ENCODE peak calls at places on chromosomes 16 and 17, in four cellular contexts. O is mesenchymal stem cell, K is SK-N-SH, S is H9. E is an unnamed sample. For H3K4me1 and H3K9me3, the result is how much of the 10 kb centered on the place peaks cover.

GRCh38 chr17:41813699-41814124 is 908 bp downstream of the FKBP10 start:
- DNase-seq in S (no peak), K (peak), O (peak), E (peak)

GRCh38 chr17:606501-607243 is 108.0 kb downstream of the VPS53 start:
- DNase-seq in S (no peak), K (no peak), O (peak), E (peak)

GRCh38 chr17:76439314-76439928 is 13.5 kb downstream of the UBE2O start:
- DNase-seq in S (no peak), K (no peak), O (no peak), E (no peak)

GRCh38 chr17:17509601-17510425 is 13.6 kb upstream of the RASD1 start:
- DNase-seq in O (no peak), S (no peak), K (no peak), E (no peak)

GRCh38 chr17:3801792-3802191 is 804 bp upstream of the ITGAE start:
- DNase-seq in K (no peak), O (no peak), S (no peak), E (no peak)

GRCh38 chr17:1087381-1088241 is 90.7 kb downstream of the TIMM22 start:
- DNase-seq in K (peak), O (no peak), S (peak), E (peak)

GRCh38 chr16:11296351-11296705 is 15.2 kb upstream of the PRM1 start:
- DNase-seq in K (no peak), O (no peak), S (no peak), E (no peak)

GRCh38 chr16:25020112-25020591 is 5.0 kb upstream of the ARHGAP17 start:
- DNase-seq in O (no peak), S (no peak), K (no peak), E (no peak)

GRCh38 chr16:4915226-4915761 is 21.7 kb downstream of the PPL start:
- DNase-seq in S (no peak), O (peak), K (no peak), E (peak)

GRCh38 chr16:63983401-63983800 is 1138.5 kb downstream of the CDH11 start:
- DNase-seq in O (no peak), K (no peak), S (no peak), E (no peak)

GRCh38 chr16:71426880-71427615 is 14.8 kb downstream of the TLE7 start:
- DNase-seq in O (no peak), S (no peak), K (no peak), E (no peak)

GRCh38 chr16:30615358-30616076 is 5.3 kb upstream of the ZNF689 start:
- DNase-seq in K (peak), O (peak), S (peak), E (peak)

GRCh38 chr16:35510701-35511100 is 2051.3 kb downstream of the TP53TG3F start:
- DNase-seq in O (no peak), K (no peak), S (no peak), E (no peak)

GRCh38 chr16:75385507-75386152 is 47.7 kb downstream of the CFDP1 start:
- DNase-seq in O (peak), S (no peak), K (peak), E (peak)

GRCh38 chr17:39899215-39899614 is 19.2 kb downstream of the GSDMB start:
- DNase-seq in O (no peak), K (no peak), S (no peak), E (no peak)

GRCh38 chr16:58670946-58671583 is 13.5 kb downstream of the SLC38A7 start:
- DNase-seq in K (no peak), O (no peak), S (no peak), E (no peak)

GRCh38 chr16:58614212-58614611 is 15.4 kb downstream of the CNOT1 start:
- DNase-seq in S (no peak), K (no peak), O (peak), E (peak)

GRCh38 chr16:17475104-17475503 is 4.3 kb upstream of the XYLT1 start:
- DNase-seq in K (no peak), S (no peak), O (no peak), E (no peak)

GRCh38 chr16:72434159-72434558 is 262.2 kb upstream of the PMFBP1 start:
- DNase-seq in S (no peak), O (peak), K (no peak), E (peak)

GRCh38 chr16:79843631-79844043 is 243.1 kb upstream of the MAF start:
- DNase-seq in O (no peak), K (no peak), S (no peak), E (no peak)

GRCh38 chr16:48194828-48195566 is 39.2 kb upstream of the ABCC12 start:
- DNase-seq in K (no peak), S (no peak), O (peak), E (peak)

GRCh38 chr16:86911311-86911999 is 333.1 kb downstream of the FOXL1 start:
- DNase-seq in O (no peak), S (no peak), K (no peak), E (no peak)

GRCh38 chr17:42459256-42459982 is 741 bp downstream of the ATP6V0A1 start:
- DNase-seq in K (peak), S (peak), O (peak), E (peak)

GRCh38 chr17:2025622-2026309 is 632 bp upstream of the RTN4RL1 start:
- DNase-seq in S (peak), O (peak), K (peak), E (peak)

GRCh38 chr16:8590161-8590688 is at the start of gene TMEM114:
- DNase-seq in K (peak), S (peak), O (no peak), E (no peak)

GRCh38 chr17:67378444-67379250 is 1.6 kb downstream of the PITPNC1 start:
- DNase-seq in S (peak), K (peak), O (peak), E (peak)

GRCh38 chr17:44767493-44767892 is 8.7 kb downstream of the ADAM11 start:
- DNase-seq in K (no peak), O (no peak), S (peak), E (no peak)

GRCh38 chr17:13222931-13223330 is 205.1 kb upstream of the ELAC2 start:
- DNase-seq in K (no peak), S (no peak), O (no peak), E (no peak)

GRCh38 chr16:85227262-85227923 is 115.1 kb upstream of the CIBAR2 start:
- DNase-seq in O (peak), S (no peak), K (no peak), E (peak)

GRCh38 chr17:27581016-27581415 is 50.0 kb upstream of the LGALS9 start:
- DNase-seq in O (no peak), K (no peak), S (no peak), E (no peak)

GRCh38 chr17:73163043-73163442 is 1.8 kb upstream of the SSTR2 start:
- DNase-seq in O (no peak), K (no peak), S (no peak), E (no peak)

GRCh38 chr17:59330314-59330942 is 1.0 kb upstream of the YPEL2 start:
- DNase-seq in K (no peak), O (peak), S (peak), E (peak)

GRCh38 chr17:16911141-16911937 is 60.6 kb downstream of the TNFRSF13B start:
- DNase-seq in S (peak), O (no peak), K (no peak), E (no peak)

GRCh38 chr17:78418627-78419026 is 40.2 kb downstream of the PGS1 start:
- DNase-seq in O (no peak), S (no peak), K (peak), E (no peak)

GRCh38 chr17:32878211-32878610 is 1.3 kb upstream of the MYO1D start:
- DNase-seq in S (no peak), O (no peak), K (no peak), E (peak)

GRCh38 chr17:16027708-16028584 is 28.3 kb downstream of the TTC19 start:
- DNase-seq in S (no peak), K (no peak), O (peak), E (peak)

GRCh38 chr16:69187387-69187890 is 475 bp downstream of the SNTB2 start:
- DNase-seq in O (no peak), S (peak), K (peak), E (peak)

GRCh38 chr17:57480438-57481196 is 224.3 kb downstream of the MSI2 start:
- DNase-seq in K (peak), O (peak), S (no peak), E (peak)

GRCh38 chr17:73304971-73305786 is 6.6 kb downstream of the CDC42EP4 start:
- DNase-seq in K (no peak), S (peak), O (peak), E (peak)

GRCh38 chr16:20915733-20916132 is 15.2 kb downstream of the LYRM1 start:
- DNase-seq in S (no peak), K (no peak), O (no peak), E (no peak)

GRCh38 chr16:20910781-20911321 is 10.3 kb downstream of the LYRM1 start:
- DNase-seq in O (peak), K (no peak), S (no peak), E (peak)

GRCh38 chr16:20916289-20916688 is 15.7 kb downstream of the LYRM1 start:
- DNase-seq in S (no peak), O (no peak), K (no peak), E (no peak)

GRCh38 chr16:20906871-20907255 is 6.3 kb downstream of the LYRM1 start:
- DNase-seq in O (no peak), S (no peak), K (no peak), E (no peak)

GRCh38 chr16:20911361-20911760 is 10.8 kb downstream of the LYRM1 start:
- DNase-seq in K (no peak), S (no peak), O (peak), E (no peak)
- H3K9ac ChIP-seq in K (peak), S (no peak), O (peak), E (peak)

GRCh38 chr17:82296511-82297279 is 20.7 kb downstream of the CD7 start:
- DNase-seq in S (no peak), K (no peak), O (no peak), E (no peak)
- H3K4me1 ChIP-seq in S (under half), K (under half), O (under half), E (under half)

DNA sequence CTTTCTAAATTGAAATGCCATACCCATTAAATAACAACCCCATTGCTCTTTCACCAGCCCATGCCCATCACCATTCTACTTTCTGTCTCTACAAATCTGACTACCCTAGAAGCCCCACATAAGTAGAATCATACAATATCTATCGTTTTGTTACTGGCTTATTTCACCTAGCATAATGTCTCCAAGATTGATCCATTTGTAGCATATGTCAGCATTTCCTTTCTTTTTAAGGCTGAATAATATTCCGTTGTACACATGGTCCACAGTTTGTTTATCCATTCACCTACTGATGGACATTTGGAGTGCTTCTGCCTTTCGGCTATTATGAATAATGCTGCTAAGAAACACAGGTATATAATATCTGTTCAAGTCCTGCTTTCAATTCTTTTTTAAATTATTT is 393.1 kb upstream of the SOX9 start:
- DNase-seq in K (no peak), S (no peak), O (no peak), E (no peak)
- H3K9me3 ChIP-seq in K (under half), S (under half), O (under half), E (under half)

DNA sequence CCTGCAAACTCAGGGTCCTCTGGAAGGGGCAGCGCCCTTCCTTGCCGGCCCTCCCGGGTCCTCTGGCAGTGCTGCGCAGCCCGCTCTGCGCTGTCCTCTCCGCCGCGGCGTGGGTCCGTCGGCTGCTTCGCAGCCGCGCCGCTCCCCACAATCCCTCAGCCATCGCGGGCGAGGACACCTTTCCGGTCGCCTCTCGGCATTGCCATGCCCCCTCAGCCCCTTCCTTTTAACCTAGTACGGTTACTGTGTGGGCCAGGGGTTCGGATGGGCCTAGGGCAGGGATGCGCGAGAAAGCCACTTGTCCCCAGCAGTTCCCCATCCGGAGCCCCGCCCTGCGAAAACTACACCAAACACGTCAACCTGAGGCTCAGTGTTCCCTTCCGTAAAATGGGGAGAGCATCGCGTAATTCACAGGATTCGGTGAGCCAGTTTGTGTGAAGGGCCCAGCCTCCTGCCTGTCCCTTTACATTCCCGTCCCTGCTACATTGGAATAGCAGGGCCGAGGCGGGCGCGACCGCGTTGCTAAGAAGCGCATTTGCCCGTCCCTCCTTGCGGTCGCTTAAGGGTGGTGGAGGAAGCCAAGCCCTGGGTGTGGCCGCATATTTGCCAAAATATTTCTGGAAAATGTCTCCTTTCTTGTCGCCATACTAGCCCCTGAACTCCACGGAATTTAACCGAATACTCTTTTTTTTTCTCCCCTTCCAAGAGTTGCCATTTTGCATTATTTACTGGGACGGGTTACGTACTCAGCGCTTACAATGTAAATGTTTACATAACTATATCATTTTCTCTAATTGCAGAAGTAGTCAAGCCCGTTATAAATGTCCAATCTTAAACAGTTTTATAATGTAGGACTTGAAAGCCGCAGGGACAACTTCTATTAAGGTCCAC is 13.2 kb downstream of the COPZ2 start:
- DNase-seq in O (no peak), K (no peak), S (peak), E (peak)
- H3K9ac ChIP-seq in O (peak), K (peak), S (no peak), E (peak)

GRCh38 chr17:80068301-80069160 is 32.1 kb downstream of the CCDC40 start:
- DNase-seq in K (peak), O (peak), S (no peak), E (peak)

GRCh38 chr17:80065478-80066170 is 29.2 kb downstream of the CCDC40 start:
- DNase-seq in K (no peak), O (no peak), S (peak), E (no peak)

GRCh38 chr17:80064696-80065095 is 28.3 kb downstream of the CCDC40 start:
- DNase-seq in S (no peak), O (peak), K (no peak), E (no peak)

GRCh38 chr17:80069886-80070177 is 31.5 kb upstream of the GAA start:
- DNase-seq in K (no peak), O (no peak), S (no peak), E (no peak)

GRCh38 chr17:80067393-80067986 is 31.0 kb downstream of the CCDC40 start:
- DNase-seq in O (no peak), S (no peak), K (no peak), E (no peak)
- H3K4me1 ChIP-seq in O (under half), S (under half), K (under half), E (half or more)

E was measured in adipocyte.